ENCODE peak calls at places on chromosomes 5 and 9, in eight cellular contexts. M is MM.1S, N is choroid plexus epithelial cell, R is AG04449, U is GM06990, L is bronchial epithelial cell, P is colonic mucosa, W is suprapubic skin. K is an unnamed sample.

GRCh38 chr9:77421506-77422265 is 226.4 kb downstream of the GNA14 start:
- DNase-seq in M (no peak), N (peak), R (no peak), U (no peak), L (no peak), P (no peak), W (no peak), K (no peak)

GRCh38 chr9:122991370-122991830 is 42.1 kb upstream of the GPR21 start:
- DNase-seq in M (peak), N (peak), R (peak), U (peak), L (peak), P (peak), W (no peak), K (no peak)

GRCh38 chr5:60810438-60811085 is 33.5 kb downstream of the ELOVL7 start:
- DNase-seq in M (no peak), N (peak), R (no peak), U (no peak), L (peak), P (no peak), W (no peak), K (no peak)

GRCh38 chr5:64207978-64208377 is 42.3 kb downstream of the RNF180 start:
- DNase-seq in M (peak), N (peak), R (no peak), U (no peak), L (peak), P (no peak), W (no peak), K (no peak)

GRCh38 chr5:78912085-78912771 is 72.9 kb downstream of the ARSB start:
- DNase-seq in M (no peak), N (peak), R (no peak), U (no peak), L (no peak), P (no peak), W (no peak), K (no peak)

GRCh38 chr9:37156205-37156604 is 35.8 kb downstream of the ZCCHC7 start:
- DNase-seq in M (no peak), N (no peak), R (no peak), U (no peak), L (no peak), P (no peak), W (no peak), K (no peak)

GRCh38 chr5:181243521-181244307 is at the start of gene RACK1:
- DNase-seq in M (peak), N (peak), R (peak), U (peak), L (peak), P (peak), W (peak), K (peak)

GRCh38 chr9:32351845-32352244 is 32.6 kb upstream of the ACO1 start:
- DNase-seq in M (no peak), N (peak), R (no peak), U (no peak), L (peak), P (no peak), W (no peak), K (no peak)

GRCh38 chr9:113464672-113465271 is 1.2 kb downstream of the RGS3 start:
- DNase-seq in M (no peak), N (no peak), R (no peak), U (no peak), L (no peak), P (no peak), W (no peak), K (no peak)
- H3K4me3 ChIP-seq in M (no peak), N (no peak), R (no peak), U (no peak), L (no peak), P (no peak), W (no peak), K (no peak)

GRCh38 chr5:10355071-10355889 is 1.8 kb downstream of the MARCHF6 start:
- DNase-seq in M (peak), N (peak), R (peak), U (peak), L (peak), P (no peak), W (no peak), K (no peak)
- H3K4me3 ChIP-seq in M (peak), N (peak), R (peak), U (peak), L (peak), P (peak), W (peak), K (no peak)

GRCh38 chr5:75611324-75612210 is at the start of gene ANKDD1B:
- DNase-seq in M (no peak), N (peak), R (no peak), U (peak), L (peak), P (peak), W (peak), K (peak)
- H3K4me3 ChIP-seq in M (no peak), N (peak), R (peak), U (no peak), L (peak), P (peak), W (peak), K (peak)

DNA sequence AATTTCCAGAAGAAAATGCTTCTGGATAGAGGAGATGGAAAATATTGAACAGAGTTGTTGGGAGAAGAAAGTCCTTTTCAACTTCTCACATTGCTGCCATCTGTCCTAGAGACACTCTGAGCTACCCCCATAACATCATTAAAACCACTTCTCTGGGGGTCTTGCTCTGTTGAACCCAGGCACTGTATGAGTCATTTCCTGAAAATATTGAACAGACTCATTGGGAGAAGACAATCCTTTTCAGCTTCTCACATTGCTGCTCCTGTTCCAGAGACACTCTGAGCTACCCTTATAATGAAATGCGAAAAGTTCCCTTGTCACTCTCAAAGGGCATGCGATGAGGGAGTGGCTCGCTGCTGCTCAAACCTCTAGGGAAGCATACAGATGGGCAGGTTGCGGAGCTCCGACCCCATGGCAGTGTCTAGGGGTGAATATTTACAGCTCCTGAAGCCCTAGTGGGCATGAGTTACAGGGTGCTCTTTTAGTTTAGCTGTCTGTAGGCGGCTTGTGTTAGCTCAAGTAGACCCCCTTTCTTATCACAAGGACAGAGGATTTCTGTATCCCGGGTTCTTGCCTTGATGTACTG is 90.7 kb downstream of the CDKN2A start:
- DNase-seq in M (no peak), N (no peak), R (no peak), U (no peak), L (no peak), P (no peak), W (no peak), K (no peak)
- H3K4me3 ChIP-seq in M (no peak), N (no peak), R (no peak), U (no peak), L (no peak), P (no peak), W (no peak), K (no peak)

GRCh38 chr5:134100283-134101011 is 14.0 kb upstream of the TCF7 start:
- DNase-seq in M (peak), N (peak), R (no peak), U (peak), L (peak), P (no peak), W (no peak), K (peak)
- H3K4me3 ChIP-seq in M (peak), N (no peak), R (no peak), U (no peak), L (no peak), P (no peak), W (no peak), K (no peak)

GRCh38 chr9:126223798-126224531 is 102.7 kb upstream of the MVB12B start:
- DNase-seq in M (no peak), N (no peak), R (no peak), U (no peak), L (no peak), P (no peak), W (no peak), K (no peak)

GRCh38 chr9:126221480-126221879 is 105.1 kb upstream of the MVB12B start:
- DNase-seq in M (no peak), N (no peak), R (no peak), U (no peak), L (no peak), P (no peak), W (no peak), K (no peak)

GRCh38 chr9:126222835-126223431 is 103.7 kb upstream of the MVB12B start:
- DNase-seq in M (no peak), N (no peak), R (no peak), U (no peak), L (no peak), P (no peak), W (no peak), K (no peak)

GRCh38 chr9:126219717-126220116 is 106.9 kb upstream of the MVB12B start:
- DNase-seq in M (no peak), N (no peak), R (no peak), U (no peak), L (no peak), P (no peak), W (no peak), K (no peak)

DNA sequence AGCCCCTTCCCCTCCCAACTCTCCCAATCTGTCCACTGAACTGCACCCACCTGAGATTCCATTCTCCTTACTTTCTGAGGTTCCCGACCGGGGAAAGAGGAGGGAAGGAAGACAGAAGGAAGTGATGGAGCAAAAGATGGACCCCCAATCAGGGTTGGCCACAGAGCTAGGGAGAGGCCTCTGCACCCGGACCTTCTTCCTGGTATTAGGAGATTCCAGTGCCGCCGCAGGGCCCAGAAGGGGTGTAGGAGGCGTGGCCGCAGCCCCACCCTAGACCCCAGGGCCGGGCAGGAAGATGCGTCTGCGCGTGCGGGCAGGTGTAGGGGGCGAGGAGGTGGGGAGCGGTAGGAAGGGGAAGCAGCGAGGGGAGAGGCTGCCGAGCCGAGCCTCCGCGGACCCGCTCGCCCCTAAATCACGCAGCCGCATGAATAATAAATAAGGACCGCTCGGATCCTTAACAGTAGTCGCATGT is 104.2 kb upstream of the MVB12B start:
- DNase-seq in M (no peak), N (no peak), R (no peak), U (no peak), L (no peak), P (no peak), W (no peak), K (no peak)
- H3K4me3 ChIP-seq in M (no peak), N (no peak), R (no peak), U (no peak), L (no peak), P (no peak), W (no peak), K (no peak)

GRCh38 chr5:59275537-59276276 is 617.8 kb downstream of the PDE4D start:
- DNase-seq in M (no peak), N (peak), R (no peak), U (no peak), L (peak), P (peak), W (no peak), K (no peak)
- H3K4me3 ChIP-seq in M (no peak), N (peak), R (peak), U (no peak), L (peak), P (peak), W (peak), K (peak)

DNA sequence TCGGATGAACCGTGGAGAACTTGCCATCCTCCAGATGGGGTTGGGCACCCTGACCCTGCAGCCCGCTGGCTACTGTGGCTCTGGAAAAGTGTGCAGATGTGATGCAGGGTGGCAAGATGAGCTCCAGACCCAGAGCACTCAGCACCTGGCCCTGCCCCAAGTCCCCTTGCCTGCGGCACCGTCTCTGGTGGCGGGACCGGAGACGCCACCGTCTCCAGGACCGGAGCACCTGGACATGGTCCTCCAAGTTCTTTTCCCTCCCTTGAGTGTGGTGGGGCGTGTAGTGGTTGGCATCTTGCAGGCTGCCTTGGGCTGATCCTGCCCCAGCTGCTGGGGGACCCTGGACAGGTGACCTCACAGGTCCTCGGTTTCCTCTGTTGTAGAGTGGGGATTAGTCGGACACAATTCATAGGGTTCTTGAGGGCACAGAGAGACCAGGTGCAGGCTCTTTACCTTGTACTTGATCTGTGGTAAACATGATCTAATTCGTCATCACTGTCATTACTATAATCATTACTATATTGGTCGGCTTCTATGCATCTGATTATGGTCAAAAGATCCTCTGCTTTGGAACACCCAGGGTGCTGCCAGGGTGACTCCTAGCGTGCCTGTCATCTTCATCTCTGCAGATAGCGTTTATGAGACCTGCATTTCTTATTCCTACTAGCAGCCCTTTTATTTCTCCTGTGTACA is 83.5 kb downstream of the COL5A1 start:
- DNase-seq in M (no peak), N (no peak), R (no peak), U (no peak), L (no peak), P (no peak), W (no peak), K (no peak)
- H3K4me3 ChIP-seq in M (no peak), N (no peak), R (no peak), U (no peak), L (no peak), P (no peak), W (no peak), K (no peak)

DNA sequence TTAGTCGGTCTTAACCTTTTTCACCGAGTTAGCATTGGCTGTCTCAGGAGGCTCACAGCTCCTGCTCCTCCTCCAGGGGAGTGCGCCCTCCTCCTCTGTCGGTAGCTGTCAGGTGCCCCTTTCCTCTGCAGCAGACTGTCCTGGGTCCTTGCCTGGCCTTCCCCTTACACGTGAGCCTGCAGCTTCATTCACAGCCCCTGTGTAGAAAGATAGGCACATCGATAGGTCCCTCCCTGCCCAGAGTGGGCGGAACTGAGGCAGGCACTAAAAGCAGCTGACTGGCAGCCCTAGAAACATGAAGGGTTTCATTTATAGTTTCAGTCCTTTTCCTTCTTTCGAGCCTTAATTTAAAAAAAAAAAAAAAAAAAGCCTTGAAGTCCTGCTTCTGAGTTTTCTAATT is 17.2 kb downstream of the TENT4A start:
- DNase-seq in M (peak), N (no peak), R (no peak), U (no peak), L (no peak), P (no peak), W (peak), K (no peak)
- H3K4me3 ChIP-seq in M (peak), N (no peak), R (no peak), U (no peak), L (no peak), P (no peak), W (no peak), K (no peak)

K was measured in mucosa of descending colon.